ENCODE peak calls at places on chromosomes 2 and 18, in ten cellular contexts. R is T-helper 1 cell; L is GM13976; H is HS-27A; C is activated CD4-positive, alpha-beta T cell treated with anti-CD3 and anti-CD28 coated beads, Interleukin-2, amount 50 U/mL, for 24 hours; E is brain microvascular endothelial cell; U is IMR-90; O is NCI-H510A treated with DMSO at 0.1 percent for 48 hours; Z is KG1; D is fibroblast of lung. Q is an unnamed sample.

GRCh38 chr2:225471492-225471891 is 72.0 kb downstream of the NYAP2 start:
- DNase-seq in R (no peak), L (no peak), H (no peak), C (no peak), E (no peak), U (no peak), O (no peak), Z (no peak), D (no peak), Q (no peak)

GRCh38 chr2:168456526-168457176 is 579 bp downstream of the CERS6 start:
- DNase-seq in R (no peak), L (peak; percentile 45), H (no peak), C (peak; percentile 17), E (no peak), U (peak; percentile 13), O (peak; percentile 7), Z (peak; percentile 34), D (peak; percentile 47), Q (no peak)

GRCh38 chr2:180539541-180539940 is 440.9 kb upstream of the UBE2E3 start:
- DNase-seq in R (no peak), L (no peak), H (no peak), C (no peak), E (no peak), U (no peak), O (no peak), Z (peak; percentile 15), D (no peak), Q (no peak)

GRCh38 chr18:79756826-79757225 is 40.9 kb upstream of the KCNG2 start:
- DNase-seq in R (no peak), L (no peak), H (no peak), C (no peak), E (no peak), U (no peak), O (no peak), Z (no peak), D (no peak), Q (no peak)

GRCh38 chr2:133867131-133867530 is 298.9 kb upstream of the NCKAP5 start:
- DNase-seq in R (no peak), L (no peak), H (no peak), C (no peak), E (no peak), U (peak; percentile 16), O (no peak), Z (no peak), D (peak; percentile 33), Q (no peak)

GRCh38 chr2:105468655-105469042 is 69.8 kb upstream of the FHL2 start:
- DNase-seq in R (no peak), L (no peak), H (no peak), C (no peak), E (no peak), U (no peak), O (no peak), Z (no peak), D (no peak), Q (no peak)

GRCh38 chr18:24246143-24246542 is 107.3 kb downstream of the CABYR start:
- DNase-seq in R (no peak), L (peak; percentile 38), H (no peak), C (no peak), E (no peak), U (no peak), O (no peak), Z (no peak), D (no peak), Q (no peak)

GRCh38 chr18:36850527-36851201 is 21.7 kb downstream of the KIAA1328 start:
- DNase-seq in R (no peak), L (no peak), H (peak; percentile 68), C (no peak), E (peak; percentile 94), U (peak; percentile 96), O (no peak), Z (no peak), D (peak; percentile 96), Q (no peak)

GRCh38 chr2:109526442-109526970 is 87.3 kb downstream of the SEPTIN10 start:
- DNase-seq in R (no peak), L (no peak), H (no peak), C (no peak), E (no peak), U (no peak), O (no peak), Z (no peak), D (no peak), Q (no peak)

GRCh38 chr2:57444731-57445414 is 601.7 kb upstream of the VRK2 start:
- DNase-seq in R (no peak), L (no peak), H (peak; percentile 68), C (no peak), E (no peak), U (no peak), O (no peak), Z (no peak), D (peak; percentile 19), Q (no peak)

GRCh38 chr2:64325852-64326577 is 127.9 kb upstream of the LGALSL start:
- DNase-seq in R (peak; percentile 25), L (peak; percentile 80), H (no peak), C (peak; percentile 71), E (no peak), U (no peak), O (no peak), Z (no peak), D (no peak), Q (no peak)